ENCODE peak calls at places on chromosomes 2 and 18, in eight cellular contexts. F is endothelial cell of umbilical vein, D is tibial nerve, Q is dorsolateral prefrontal cortex, I is esophagus squamous epithelium, H is fibroblast of lung, Y is osteoblast, E is astrocyte. W is an unnamed sample. For H3K27me3, the result is how much of the 10 kb centered on the place peaks cover.

GRCh38 chr2:113198790-113199612 is 25.2 kb downstream of the PSD4 start:
- DNase-seq in E (peak), Y (peak), F (peak), D (peak), H (peak), Q (peak), I (no peak), W (no peak)

GRCh38 chr2:128093762-128094161 is 2.8 kb downstream of the UGGT1 start:
- DNase-seq in Q (no peak), F (no peak), Y (no peak), H (no peak), I (no peak), E (no peak), D (no peak), W (no peak)

GRCh38 chr2:230326453-230327417 is at the start of gene SP140L:
- DNase-seq in F (peak), E (peak), H (peak), D (peak), Q (no peak), Y (peak), I (peak), W (peak)

GRCh38 chr18:59140287-59140885 is 702 bp downstream of the SEC11C start:
- DNase-seq in Y (peak), D (no peak), I (no peak), Q (no peak), H (peak), F (peak), E (peak), W (peak)

GRCh38 chr2:25062461-25062860 is 20.6 kb downstream of the EFR3B start:
- DNase-seq in Q (peak), Y (no peak), I (no peak), F (no peak), H (no peak), D (no peak), E (no peak), W (no peak)

GRCh38 chr2:6942848-6943247 is 25.6 kb downstream of the RNF144A start:
- DNase-seq in E (no peak), Q (no peak), I (no peak), D (no peak), F (no peak), H (no peak), Y (no peak), W (no peak)

GRCh38 chr2:164617466-164617865 is 3.8 kb downstream of the GRB14 start:
- DNase-seq in D (no peak), E (peak), Q (no peak), F (peak), Y (peak), I (no peak), H (peak), W (no peak)

GRCh38 chr18:47595816-47596501 is 334.5 kb downstream of the SMAD2 start:
- DNase-seq in Y (no peak), I (no peak), H (no peak), D (no peak), Q (no peak), E (no peak), F (peak), W (no peak)

GRCh38 chr2:133641497-133641896 is 73.2 kb upstream of the NCKAP5 start:
- DNase-seq in H (no peak), Q (peak), E (no peak), F (no peak), Y (peak), D (no peak), I (no peak), W (no peak)

GRCh38 chr2:121489284-121489683 is 41.4 kb upstream of the RNU4ATAC start:
- DNase-seq in I (no peak), H (no peak), E (peak), Y (no peak), D (no peak), F (peak), Q (no peak), W (no peak)

DNA sequence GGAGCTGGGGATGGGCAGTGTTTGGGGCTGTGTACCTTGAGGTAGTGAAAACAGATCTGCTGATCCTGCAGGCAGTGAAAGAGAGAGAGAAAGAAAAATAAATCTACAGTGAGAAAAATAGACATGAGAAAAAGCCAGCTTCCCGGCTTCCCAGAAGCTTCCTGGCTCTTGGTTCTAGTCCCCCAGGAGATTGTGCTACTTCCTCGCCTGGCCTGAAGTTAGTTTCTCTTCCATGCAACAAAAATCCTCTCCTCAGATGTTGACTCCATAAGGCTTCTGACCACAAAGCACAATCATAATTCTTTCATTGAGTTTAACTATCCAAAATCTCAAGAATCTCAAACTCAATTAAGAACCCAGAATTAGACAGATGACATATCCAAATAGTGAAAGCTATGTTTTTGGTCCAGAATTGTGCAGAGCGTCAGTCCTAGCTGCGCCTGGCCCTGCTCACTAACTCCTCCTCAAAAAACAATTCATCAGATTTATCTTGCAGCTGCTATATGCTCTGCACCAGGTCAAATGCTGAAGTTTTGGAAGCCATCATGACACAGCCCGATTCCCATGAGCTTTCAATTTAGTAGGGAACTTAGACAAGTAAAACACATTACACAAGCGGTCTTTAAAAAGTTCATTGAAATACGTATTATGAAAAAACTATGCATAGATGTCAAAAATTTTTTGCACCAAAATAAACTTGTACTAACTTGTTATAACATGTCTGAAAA is 20.1 kb upstream of the NAB1 start:
- DNase-seq in Y (no peak), H (no peak), Q (no peak), E (no peak), D (no peak), I (no peak), F (no peak), W (no peak)
- H3K4me3 ChIP-seq in Y (peak), H (no peak), Q (peak), E (no peak), D (no peak), I (no peak), F (no peak), W (no peak)

GRCh38 chr18:23990474-23991410 is 23.8 kb upstream of the TTC39C start:
- DNase-seq in I (no peak), Q (no peak), H (peak), Y (no peak), D (no peak), F (no peak), E (peak), W (no peak)

GRCh38 chr18:23995180-23995579 is 19.4 kb upstream of the TTC39C start:
- DNase-seq in H (no peak), I (no peak), D (no peak), F (no peak), Q (no peak), Y (no peak), E (no peak), W (no peak)

GRCh38 chr18:23994361-23994902 is 20.1 kb upstream of the TTC39C start:
- DNase-seq in I (no peak), D (no peak), F (peak), E (peak), H (peak), Y (peak), Q (no peak), W (peak)

GRCh38 chr18:23992941-23993280 is 21.6 kb upstream of the TTC39C start:
- DNase-seq in H (no peak), D (no peak), I (no peak), Y (no peak), F (no peak), E (no peak), Q (no peak), W (no peak)

DNA sequence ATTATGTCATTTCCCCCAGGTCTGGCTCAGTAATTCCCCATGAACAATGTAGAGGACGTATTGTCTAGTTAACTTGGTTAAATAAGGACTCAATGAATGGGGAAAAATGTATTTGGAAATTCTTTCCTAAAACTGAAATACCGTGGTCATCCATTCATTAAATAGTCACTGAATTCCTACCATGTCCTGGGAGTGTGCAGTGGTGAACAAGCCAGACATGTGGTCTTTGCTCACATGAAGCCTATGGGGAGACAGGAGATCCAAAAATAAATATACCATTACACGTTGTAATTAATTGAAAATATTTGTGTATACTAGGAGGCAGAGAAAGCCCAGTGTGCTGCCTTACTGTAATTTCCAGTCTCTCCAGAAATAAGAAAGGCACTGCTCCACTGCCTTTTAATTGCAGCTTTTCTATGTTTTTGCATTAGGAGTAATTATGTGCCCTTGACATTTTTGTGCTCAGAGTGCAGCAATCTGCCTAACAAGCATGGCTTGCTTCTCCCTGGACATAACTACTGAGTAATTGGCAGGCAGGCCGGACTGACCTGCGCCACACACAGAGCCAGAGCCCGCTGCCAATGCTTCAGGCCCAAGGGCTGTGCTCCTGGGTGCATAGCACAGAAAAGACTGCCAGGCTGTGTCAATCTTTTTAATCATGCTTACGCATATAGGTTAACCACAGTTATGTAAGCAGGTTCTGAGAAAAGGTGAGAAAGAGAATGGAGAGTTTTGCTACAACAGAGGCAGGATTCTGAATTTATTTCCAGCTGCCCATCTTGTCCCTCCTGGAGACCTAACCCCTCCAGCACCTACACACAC is 22.2 kb upstream of the TTC39C start:
- DNase-seq in I (no peak), Y (no peak), H (peak), D (no peak), Q (no peak), E (peak), F (no peak), W (peak)
- TF ChIP-seq CTCF in I (no peak), Y (no peak), H (no peak), D (no peak), Q (no peak), E (no peak), F (no peak), W (no peak)

GRCh38 chr2:118861242-118861641 is 13.8 kb upstream of the EN1 start:
- DNase-seq in D (no peak), H (no peak), E (no peak), Y (peak), I (no peak), F (no peak), Q (no peak), W (no peak)
- H3K27me3 ChIP-seq in D (half or more), H (under half), E (half or more), Y (under half), I (under half), F (half or more), Q (half or more), W (half or more)

DNA sequence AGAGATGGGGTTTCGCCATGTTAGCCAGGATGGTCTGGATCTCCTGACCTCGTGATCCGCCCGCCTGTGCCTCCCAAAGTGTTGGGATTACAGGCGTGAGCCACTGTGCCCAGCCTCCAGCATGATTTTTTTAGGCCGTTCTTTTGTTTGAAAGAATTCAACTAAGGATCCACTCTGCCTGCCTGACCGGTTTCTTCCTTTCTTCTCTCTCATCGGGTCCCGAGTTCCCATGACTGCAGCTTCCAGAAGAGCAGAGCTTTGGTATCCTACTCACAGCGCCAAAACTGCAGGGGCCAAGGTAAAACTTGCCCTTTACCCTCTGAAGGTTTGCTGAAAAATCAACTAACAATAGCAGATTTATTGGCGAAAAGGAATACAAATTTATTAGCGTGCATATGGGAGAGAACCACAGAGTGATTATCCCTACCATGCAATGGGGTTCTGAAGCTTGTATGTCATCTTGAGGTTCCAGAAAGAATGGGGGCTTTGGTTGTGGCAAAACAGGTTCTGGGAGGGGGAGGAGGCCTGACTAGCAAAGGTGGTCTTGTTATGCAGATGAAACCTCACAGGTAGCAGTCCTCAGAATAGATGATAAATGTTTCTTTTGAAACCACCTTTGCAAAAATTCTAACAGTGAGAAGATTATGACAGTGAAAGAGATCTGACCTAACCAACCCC is 87.0 kb upstream of the MSH6 start:
- DNase-seq in F (no peak), H (no peak), Q (no peak), Y (no peak), E (no peak), D (no peak), I (no peak), W (no peak)
- H3K4me3 ChIP-seq in F (no peak), H (no peak), Q (no peak), Y (no peak), E (no peak), D (no peak), I (no peak), W (no peak)

DNA sequence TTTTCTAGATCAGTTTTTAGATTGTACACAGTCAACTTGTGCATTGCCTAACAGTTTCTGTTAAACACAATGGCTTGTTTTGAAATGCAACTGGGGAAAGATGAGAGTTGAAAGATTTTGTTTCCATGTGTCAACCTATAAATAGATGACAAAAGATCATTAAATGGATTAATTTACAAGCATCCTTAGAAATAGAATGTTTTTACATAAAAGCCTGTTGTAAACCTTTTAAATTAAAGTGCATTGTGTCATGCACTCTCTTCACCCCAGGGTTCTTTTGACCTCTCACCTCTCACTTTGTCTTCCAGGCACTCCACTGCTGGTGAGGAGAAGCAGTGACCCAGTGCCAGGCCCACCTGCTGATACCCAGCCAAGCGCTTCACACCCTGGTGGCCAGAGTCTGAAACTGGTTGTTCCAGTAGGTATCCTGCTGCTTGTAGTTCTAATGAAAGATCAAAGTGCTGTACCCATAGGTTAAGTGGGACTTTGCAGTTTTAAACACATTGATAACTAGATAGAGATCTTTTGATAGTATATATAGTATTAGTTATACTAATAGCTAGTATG is 502.1 kb downstream of the PARD3B start:
- DNase-seq in Q (no peak), I (no peak), H (no peak), F (no peak), D (no peak), E (no peak), Y (no peak), W (no peak)
- TF ChIP-seq CTCF in Q (no peak), I (no peak), H (no peak), F (no peak), D (no peak), E (no peak), Y (no peak), W (peak)

DNA sequence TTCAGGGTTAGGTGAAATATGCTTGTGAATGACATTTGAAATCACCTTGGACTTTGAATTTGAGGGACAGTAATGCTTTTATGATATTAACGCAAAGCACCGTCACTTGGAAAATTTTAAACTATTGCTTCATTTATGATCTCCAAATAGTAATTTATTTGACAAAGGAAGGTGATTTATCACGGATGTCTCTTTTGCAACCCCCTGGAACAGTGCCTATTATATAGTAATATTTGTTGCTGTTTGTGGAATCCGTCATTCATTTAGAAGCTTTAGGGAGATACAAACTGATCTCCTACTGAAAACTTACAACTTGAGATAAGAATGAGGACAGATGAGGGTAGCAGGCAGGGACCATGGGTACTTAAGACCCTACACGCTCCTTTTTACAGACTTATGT is 10.7 kb upstream of the ZEB2 start:
- DNase-seq in D (no peak), H (no peak), Q (no peak), Y (no peak), F (no peak), I (no peak), E (no peak), W (no peak)
- H3K27me3 ChIP-seq in D (under half), H (under half), Q (under half), Y (under half), F (under half), I (under half), E (under half), W (under half)

GRCh38 chr2:38498039-38498438 is 104.7 kb downstream of the HNRNPLL start:
- DNase-seq in H (no peak), F (no peak), E (no peak), D (no peak), Y (no peak), I (no peak), Q (no peak), W (no peak)
- H3K4me3 ChIP-seq in H (no peak), F (no peak), E (no peak), D (no peak), Y (no peak), I (no peak), Q (no peak), W (no peak)